ENCODE peak calls at places on chromosomes 11 and 22, in eight cellular contexts. D is adrenal gland; A is mucosa of descending colon; R is Peyer's patch; H is IMR-90; K is ovary; Y is brain microvascular endothelial cell; Q is CD8-positive, alpha-beta T cell. P is an unnamed sample. For H3K36me3, the result is how much of the 10 kb centered on the place peaks cover.

GRCh38 chr11:26766996-26767395 is 45.1 kb upstream of the SLC5A12 start:
- DNase-seq in D (no peak), A (no peak), R (no peak), H (no peak), K (no peak), Y (no peak), Q (no peak), P (no peak)

GRCh38 chr11:133896642-133897330 is 51.5 kb upstream of the SPATA19 start:
- DNase-seq in D (peak), A (no peak), R (no peak), H (no peak), K (no peak), Y (no peak), Q (no peak), P (no peak)

GRCh38 chr11:71193431-71193830 is 58.9 kb downstream of the SHANK2 start:
- DNase-seq in D (no peak), A (no peak), R (no peak), H (no peak), K (no peak), Y (no peak), Q (no peak), P (no peak)

GRCh38 chr11:15114501-15115475 is at the start of gene INSC:
- DNase-seq in D (no peak), A (peak), R (no peak), H (peak), K (no peak), Y (no peak), Q (no peak), P (no peak)

GRCh38 chr11:108947654-108948570 is 283.0 kb downstream of the DDX10 start:
- DNase-seq in D (no peak), A (no peak), R (no peak), H (peak), K (no peak), Y (peak), Q (no peak), P (no peak)

GRCh38 chr11:43819926-43820325 is 60.7 kb upstream of the ALKBH3 start:
- DNase-seq in D (no peak), A (no peak), R (no peak), H (no peak), K (no peak), Y (no peak), Q (no peak), P (no peak)

GRCh38 chr22:18028817-18029527 is 4.6 kb upstream of the MICAL3 start:
- DNase-seq in D (no peak), A (no peak), R (no peak), H (no peak), K (no peak), Y (no peak), Q (no peak), P (no peak)

GRCh38 chr11:97883086-97883485 is 1137.7 kb upstream of the CNTN5 start:
- DNase-seq in D (no peak), A (no peak), R (no peak), H (no peak), K (no peak), Y (no peak), Q (no peak), P (no peak)

GRCh38 chr11:59174664-59175033 is 2.7 kb downstream of the DTX4 start:
- DNase-seq in D (no peak), A (peak), R (no peak), H (peak), K (no peak), Y (no peak), Q (no peak), P (no peak)

GRCh38 chr11:82831364-82831763 is 68.9 kb downstream of the PRCP start:
- DNase-seq in D (no peak), A (no peak), R (no peak), H (no peak), K (no peak), Y (no peak), Q (no peak), P (no peak)

GRCh38 chr11:76248210-76248609 is 41.9 kb upstream of the WNT11 start:
- DNase-seq in D (no peak), A (no peak), R (no peak), H (no peak), K (no peak), Y (no peak), Q (no peak), P (no peak)

GRCh38 chr11:6755303-6755952 is 16.3 kb downstream of the OR2AG2 start:
- DNase-seq in D (no peak), A (no peak), R (no peak), H (peak), K (no peak), Y (peak), Q (peak), P (no peak)

GRCh38 chr11:2776351-2777061 is 76.7 kb upstream of the KCNQ1OT1 start:
- DNase-seq in D (peak), A (peak), R (peak), H (no peak), K (peak), Y (no peak), Q (no peak), P (no peak)

DNA sequence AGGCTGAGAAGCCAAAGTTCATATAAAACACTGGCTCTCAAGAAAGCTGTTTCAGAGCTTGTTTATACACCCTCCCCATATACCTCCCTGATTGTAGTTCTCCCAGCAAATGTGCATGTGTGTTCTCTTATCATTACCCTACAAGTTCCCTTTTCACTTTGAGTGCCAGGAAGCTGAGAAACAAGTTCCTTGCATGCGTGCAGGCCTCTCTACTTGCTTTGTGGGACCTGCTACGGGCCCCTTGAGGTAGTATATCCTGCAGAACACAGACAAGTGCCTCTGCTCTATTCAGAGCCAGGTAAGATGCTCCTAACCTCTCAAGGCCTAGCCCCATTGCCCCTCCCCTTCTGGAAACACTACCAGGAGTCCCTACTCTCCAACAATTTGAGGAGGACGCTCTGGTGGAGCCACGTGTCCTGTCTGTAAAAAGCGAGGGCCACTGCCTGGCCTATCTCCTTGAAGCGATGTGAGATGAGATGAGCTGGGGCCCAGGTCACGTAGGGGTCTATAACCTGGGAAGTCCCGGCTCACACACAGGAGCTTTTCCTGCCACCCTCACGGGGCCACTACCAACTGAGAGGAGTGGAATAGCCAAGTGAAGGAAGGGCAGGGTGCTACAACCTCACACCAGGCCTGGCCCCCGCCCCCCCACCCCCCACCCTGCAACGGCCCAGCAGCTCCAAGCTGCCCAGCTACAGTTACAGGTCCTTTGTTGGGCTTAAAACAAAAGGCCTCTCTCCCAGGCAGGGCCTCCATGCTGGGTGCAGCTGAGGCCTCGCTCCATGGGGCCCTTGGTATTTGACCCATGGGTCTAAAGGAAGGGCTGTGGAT is 2.6 kb upstream of the ATP5MGL start:
- DNase-seq in D (no peak), A (no peak), R (no peak), H (no peak), K (no peak), Y (no peak), Q (no peak), P (no peak)
- H3K36me3 ChIP-seq in D (under half), A (under half), R (under half), H (under half), K (under half), Y (under half), Q (under half), P (under half)

GRCh38 chr22:19806213-19807160 is 45.9 kb downstream of the TBX1 start:
- DNase-seq in D (no peak), A (peak), R (no peak), H (no peak), K (peak), Y (no peak), Q (no peak), P (no peak)
- TF ChIP-seq CTCF in D (no peak), A (no peak), R (no peak), H (no peak), K (no peak), Y (no peak), Q (no peak), P (no peak)

DNA sequence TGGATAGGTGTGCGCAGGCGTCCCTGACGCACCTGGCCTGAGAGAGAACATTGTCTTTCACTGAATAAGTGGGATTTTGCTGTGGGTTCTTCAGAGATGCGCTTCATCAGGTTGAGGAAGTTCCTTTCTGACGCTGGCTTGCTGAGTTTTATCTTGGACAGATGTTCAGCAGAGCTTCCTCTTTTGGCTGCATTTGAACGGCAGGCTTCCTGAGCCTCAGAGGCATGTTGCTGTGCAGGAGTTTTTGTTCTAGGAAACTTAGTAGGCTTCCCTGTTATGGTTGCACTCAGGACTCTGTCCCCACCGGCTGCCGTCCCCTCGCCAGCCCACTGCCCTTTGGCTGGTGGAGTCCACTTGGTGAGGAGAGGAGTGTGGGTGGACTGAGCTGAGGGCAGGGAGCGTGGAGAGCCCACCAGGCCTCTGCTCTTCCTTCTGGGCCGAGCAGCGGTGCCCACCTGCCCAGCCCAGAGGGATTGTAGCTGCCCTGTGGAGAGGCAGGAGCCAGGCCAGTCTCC is 17.2 kb downstream of the FRMD8 start:
- DNase-seq in D (no peak), A (no peak), R (peak), H (no peak), K (no peak), Y (no peak), Q (no peak), P (no peak)
- H3K36me3 ChIP-seq in D (half or more), A (under half), R (half or more), H (half or more), K (under half), Y (half or more), Q (under half), P (under half)

DNA sequence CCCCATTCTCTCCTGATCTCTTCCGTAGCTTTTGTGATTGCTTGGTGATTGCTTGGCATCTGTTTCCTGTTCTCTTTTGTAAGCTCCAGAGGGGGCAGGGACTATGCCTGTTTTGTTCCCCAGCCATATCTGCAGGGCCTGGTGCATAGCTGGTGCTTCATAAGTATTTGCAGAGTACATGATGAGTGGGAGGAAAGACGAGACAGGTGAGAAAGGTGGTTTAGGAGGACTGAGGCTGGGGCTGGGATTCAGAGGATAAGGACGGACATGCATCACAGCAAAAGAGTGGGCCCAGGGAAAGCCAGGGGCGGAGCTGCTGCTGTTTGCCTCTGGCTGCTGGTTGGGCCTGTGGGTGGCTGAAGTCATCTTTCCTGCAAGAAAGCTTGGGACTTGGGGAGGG is 62.4 kb downstream of the DSCAML1 start:
- DNase-seq in D (no peak), A (no peak), R (no peak), H (no peak), K (no peak), Y (no peak), Q (no peak), P (no peak)
- TF ChIP-seq CTCF in D (no peak), A (no peak), R (no peak), H (no peak), K (no peak), Y (no peak), Q (no peak), P (no peak)

DNA sequence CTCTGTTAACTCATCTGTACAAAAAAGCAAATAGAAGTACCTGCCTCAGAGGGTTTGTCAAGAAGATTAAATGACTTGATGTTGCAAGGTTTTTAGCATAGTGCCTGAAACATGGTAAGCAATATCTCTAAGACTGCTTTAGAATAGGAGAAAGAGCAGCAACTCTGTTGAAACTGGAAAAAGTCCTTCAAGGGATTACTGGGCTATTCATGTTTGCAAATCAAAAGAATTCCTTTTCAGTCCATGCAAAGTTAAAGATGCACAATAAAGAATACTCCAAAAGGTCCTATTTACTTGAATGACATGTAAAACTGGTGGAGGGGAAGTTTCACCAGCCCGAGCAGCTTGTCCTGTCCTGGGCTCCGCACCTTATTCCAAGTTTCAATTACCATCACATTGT is 70.6 kb downstream of the C2CD3 start:
- DNase-seq in D (no peak), A (no peak), R (no peak), H (no peak), K (no peak), Y (no peak), Q (no peak), P (no peak)
- H3K36me3 ChIP-seq in D (under half), A (under half), R (under half), H (under half), K (under half), Y (under half), Q (under half), P (under half)

DNA sequence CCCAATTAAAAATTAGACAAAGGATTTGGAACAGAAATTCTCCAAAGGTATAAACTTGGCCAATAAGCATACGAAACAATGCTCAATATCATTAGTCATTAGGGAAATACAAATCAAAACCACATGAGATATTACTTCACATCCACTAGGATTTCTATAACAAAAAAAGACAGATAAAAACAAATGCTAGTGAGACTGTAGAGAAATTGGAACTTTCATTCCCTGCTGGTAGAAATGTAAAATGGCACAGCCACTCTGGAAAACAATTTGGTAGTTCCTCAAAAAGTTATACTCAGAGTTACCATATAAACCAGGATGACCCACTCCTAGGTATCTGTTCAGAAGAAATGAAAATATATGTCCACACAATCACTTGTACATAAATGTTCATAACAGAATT is 71.6 kb downstream of the RPL27A start:
- DNase-seq in D (no peak), A (no peak), R (no peak), H (no peak), K (no peak), Y (no peak), Q (no peak), P (no peak)
- TF ChIP-seq CTCF in D (peak), A (no peak), R (peak), H (no peak), K (no peak), Y (no peak), Q (no peak), P (peak)

GRCh38 chr11:116859175-116859574 is 21.8 kb upstream of the APOA1 start:
- DNase-seq in D (no peak), A (no peak), R (no peak), H (no peak), K (no peak), Y (no peak), Q (no peak), P (no peak)

GRCh38 chr11:116860303-116860702 is 22.9 kb upstream of the APOA1 start:
- DNase-seq in D (no peak), A (no peak), R (no peak), H (no peak), K (no peak), Y (no peak), Q (no peak), P (no peak)

GRCh38 chr11:116856423-116856822 is 19.0 kb upstream of the APOA1 start:
- DNase-seq in D (no peak), A (no peak), R (no peak), H (no peak), K (no peak), Y (no peak), Q (no peak), P (no peak)

GRCh38 chr11:116857316-116857715 is 19.9 kb upstream of the APOA1 start:
- DNase-seq in D (no peak), A (no peak), R (no peak), H (peak), K (no peak), Y (no peak), Q (no peak), P (no peak)

GRCh38 chr11:116857936-116858335 is 20.5 kb upstream of the APOA1 start:
- DNase-seq in D (no peak), A (no peak), R (no peak), H (no peak), K (no peak), Y (no peak), Q (no peak), P (no peak)
- H3K36me3 ChIP-seq in D (half or more), A (under half), R (half or more), H (under half), K (under half), Y (under half), Q (under half), P (under half)

GRCh38 chr11:130675456-130675855 is 227.0 kb downstream of the ADAMTS15 start:
- DNase-seq in D (peak), A (no peak), R (no peak), H (peak), K (peak), Y (peak), Q (no peak), P (no peak)
- TF ChIP-seq CTCF in D (no peak), A (no peak), R (no peak), H (no peak), K (no peak), Y (no peak), Q (no peak), P (no peak)

GRCh38 chr11:8694137-8694536 is 11.5 kb downstream of the RPL27A start:
- DNase-seq in D (no peak), A (no peak), R (no peak), H (no peak), K (no peak), Y (no peak), Q (no peak), P (no peak)
- H3K36me3 ChIP-seq in D (half or more), A (under half), R (half or more), H (half or more), K (under half), Y (under half), Q (under half), P (under half)

GRCh38 chr22:16781764-16782329 is 43.4 kb downstream of the XKR3 start:
- DNase-seq in D (no peak), A (no peak), R (no peak), H (no peak), K (no peak), Y (no peak), Q (no peak), P (no peak)

GRCh38 chr22:16781074-16781763 is 44.0 kb downstream of the XKR3 start:
- DNase-seq in D (no peak), A (no peak), R (no peak), H (no peak), K (no peak), Y (no peak), Q (no peak), P (no peak)

GRCh38 chr22:16783453-16783852 is 41.8 kb downstream of the XKR3 start:
- DNase-seq in D (no peak), A (no peak), R (no peak), H (no peak), K (no peak), Y (no peak), Q (no peak), P (no peak)

GRCh38 chr22:16783930-16784354 is 41.3 kb downstream of the XKR3 start:
- DNase-seq in D (no peak), A (no peak), R (no peak), H (no peak), K (no peak), Y (no peak), Q (no peak), P (no peak)
- TF ChIP-seq CTCF in D (peak), A (no peak), R (no peak), H (no peak), K (no peak), Y (peak), Q (no peak), P (no peak)